ENCODE peak calls at places on chromosomes 3 and 15, in four cellular contexts. U, L, M and D are unnamed samples.
A peak's percentile ranks its signal among the peaks of the same experiment; 100 is the strongest.

GRCh38 chr3:16181361-16181760 is 6.9 kb downstream of the GALNT15 start:
- DNase-seq in L (peak; percentile 57), M (no peak), U (no peak), D (no peak)

GRCh38 chr3:118842147-118842863 is 192.3 kb downstream of the IGSF11 start:
- DNase-seq in L (no peak), U (peak; percentile 10), M (peak; percentile 20), D (no peak)

GRCh38 chr3:113514265-113514769 is 639 bp downstream of the SPICE1 start:
- DNase-seq in L (no peak), U (no peak), M (no peak), D (no peak)

GRCh38 chr3:109685084-109686079 is 348.0 kb upstream of the DPPA4 start:
- DNase-seq in M (no peak), L (no peak), U (no peak), D (no peak)

GRCh38 chr3:66490214-66490613 is 10.6 kb downstream of the LRIG1 start:
- DNase-seq in M (no peak), L (no peak), U (no peak), D (no peak)

GRCh38 chr3:128404276-128405062 is 62.2 kb downstream of the DNAJB8 start:
- DNase-seq in L (no peak), U (peak; percentile 44), M (no peak), D (no peak)

GRCh38 chr15:79875213-79875612 is 21.6 kb downstream of the MTHFS start:
- DNase-seq in M (no peak), U (no peak), L (no peak), D (no peak)

GRCh38 chr3:114451051-114451451 is 157.2 kb downstream of the TIGIT start:
- DNase-seq in U (no peak), L (no peak), M (no peak), D (no peak)

GRCh38 chr3:158768361-158768787 is 33.5 kb upstream of the MFSD1 start:
- DNase-seq in U (peak; percentile 53), M (no peak), L (no peak), D (no peak)

GRCh38 chr3:17505856-17506255 is 236.6 kb downstream of the TBC1D5 start:
- DNase-seq in M (no peak), L (no peak), U (no peak), D (no peak)

GRCh38 chr3:31724144-31724543 is 191.4 kb downstream of the STT3B start:
- DNase-seq in M (no peak), L (no peak), U (no peak), D (no peak)

GRCh38 chr3:100516843-100517242 is 24.4 kb downstream of the TMEM45A start:
- DNase-seq in U (no peak), M (no peak), L (no peak), D (no peak)

GRCh38 chr15:78108300-78109084 is 16.1 kb downstream of the SH2D7 start:
- DNase-seq in U (peak; percentile 75), L (peak; percentile 63), M (peak; percentile 43), D (peak; percentile 66)

GRCh38 chr15:92638291-92638708 is 17.3 kb downstream of the FAM174B start:
- DNase-seq in L (no peak), U (no peak), M (no peak), D (no peak)
- TF ChIP-seq SPI1 in L (no peak), U (no peak), M (no peak), D (no peak)

GRCh38 chr15:92619380-92620101 is 36.0 kb downstream of the FAM174B start:
- DNase-seq in M (no peak), U (no peak), L (no peak), D (no peak)
- TF ChIP-seq SPI1 in M (no peak), U (no peak), L (no peak), D (no peak)

DNA sequence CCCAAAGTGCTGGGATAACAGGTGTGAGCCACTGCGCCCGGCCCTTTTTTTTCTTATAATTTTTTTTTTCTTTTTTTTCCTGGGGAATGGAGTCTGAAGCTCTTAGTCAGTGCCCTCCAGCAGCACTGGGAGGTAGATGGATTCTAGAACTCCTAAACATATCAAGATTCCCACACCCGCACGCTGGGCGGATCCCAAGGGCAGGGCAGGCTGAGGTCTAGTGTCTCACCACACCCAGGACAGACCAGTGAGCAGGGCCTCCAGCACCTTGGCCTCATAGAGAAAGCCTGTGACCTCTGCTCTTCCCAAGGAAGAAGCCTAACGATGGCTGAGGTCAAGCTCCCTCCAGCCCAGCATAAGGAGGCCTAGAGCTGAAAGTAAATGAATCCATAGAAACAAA is 153.7 kb upstream of the MEF2A start:
- DNase-seq in L (no peak), M (no peak), U (no peak), D (no peak)
- TF ChIP-seq SPI1 in L (no peak), M (no peak), U (no peak), D (no peak)

DNA sequence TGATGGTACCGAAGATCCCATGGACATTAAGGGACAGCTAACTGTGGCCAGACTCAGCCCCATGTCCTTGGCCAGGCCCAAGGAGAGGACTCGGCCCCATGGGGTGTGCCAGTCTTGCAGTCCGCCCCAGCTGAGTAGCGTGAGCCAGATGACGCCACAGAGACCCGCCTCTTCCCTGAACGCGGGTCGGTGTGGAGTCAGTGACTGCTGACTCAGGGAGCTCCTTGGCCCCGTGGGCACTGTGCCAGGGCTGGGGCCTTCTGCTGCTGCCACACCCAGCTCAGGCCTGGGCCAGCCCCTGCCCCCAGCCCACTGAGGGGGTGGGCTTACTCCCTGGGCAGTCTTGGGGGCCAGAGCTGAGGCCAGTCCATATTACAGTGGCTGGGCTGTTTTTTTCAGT is 52.8 kb downstream of the PLXNA1 start:
- DNase-seq in M (no peak), L (no peak), U (no peak), D (no peak)
- TF ChIP-seq SPI1 in M (no peak), L (no peak), U (no peak), D (no peak)

GRCh38 chr3:111210003-111210699 is 138.5 kb downstream of the NECTIN3 start:
- DNase-seq in M (no peak), U (no peak), L (no peak), D (no peak)

GRCh38 chr3:111215481-111215880 is 143.9 kb downstream of the NECTIN3 start:
- DNase-seq in M (no peak), L (no peak), U (no peak), D (no peak)

GRCh38 chr3:111212511-111212910 is 140.9 kb downstream of the NECTIN3 start:
- DNase-seq in M (no peak), L (no peak), U (no peak), D (no peak)

DNA sequence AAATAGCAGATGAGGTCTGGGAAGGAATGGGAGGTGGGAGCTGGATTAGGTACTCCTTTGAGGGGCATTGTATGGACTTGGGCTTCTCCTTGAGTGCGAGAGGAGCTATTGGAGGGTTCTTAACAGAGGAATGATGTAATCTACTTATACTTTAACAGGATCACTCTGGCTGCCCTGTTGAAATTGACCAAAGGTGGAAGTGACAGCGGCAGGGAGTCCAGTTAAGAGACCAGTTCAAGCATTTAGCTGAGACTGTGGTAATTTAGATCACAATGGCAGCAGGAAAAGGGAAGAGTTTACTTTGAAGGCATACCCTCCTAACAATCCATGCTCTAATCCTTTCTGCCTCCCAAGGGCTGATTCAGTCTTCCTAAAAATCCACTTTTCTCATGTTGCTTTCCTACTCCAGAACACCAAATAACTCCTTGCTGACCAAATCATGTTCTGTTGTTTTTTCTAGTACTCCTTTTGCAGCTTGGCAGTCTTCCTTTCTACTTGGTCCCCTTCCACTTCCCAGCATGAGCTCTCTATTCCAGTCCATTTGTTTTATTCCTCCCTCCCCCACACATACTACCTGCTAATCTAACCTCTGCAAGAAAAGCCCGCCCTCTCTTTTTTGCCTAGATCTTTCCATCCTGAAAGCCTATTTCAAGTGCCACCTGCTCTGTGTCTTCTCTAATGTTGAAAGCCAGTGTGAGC is 139.4 kb downstream of the NECTIN3 start:
- DNase-seq in U (no peak), L (no peak), M (no peak), D (no peak)
- TF ChIP-seq SPI1 in U (no peak), L (no peak), M (no peak), D (no peak)

GRCh38 chr3:129746629-129747028 is 140.2 kb upstream of the PLXND1 start:
- DNase-seq in L (no peak), U (no peak), M (no peak), D (no peak)

GRCh38 chr3:129741794-129742193 is 135.3 kb upstream of the PLXND1 start:
- DNase-seq in L (no peak), U (no peak), M (no peak), D (no peak)

GRCh38 chr3:129749692-129750091 is 143.2 kb upstream of the PLXND1 start:
- DNase-seq in L (no peak), U (no peak), M (no peak), D (no peak)

GRCh38 chr3:129747982-129748381 is 141.5 kb upstream of the PLXND1 start:
- DNase-seq in M (no peak), U (no peak), L (no peak), D (no peak)

DNA sequence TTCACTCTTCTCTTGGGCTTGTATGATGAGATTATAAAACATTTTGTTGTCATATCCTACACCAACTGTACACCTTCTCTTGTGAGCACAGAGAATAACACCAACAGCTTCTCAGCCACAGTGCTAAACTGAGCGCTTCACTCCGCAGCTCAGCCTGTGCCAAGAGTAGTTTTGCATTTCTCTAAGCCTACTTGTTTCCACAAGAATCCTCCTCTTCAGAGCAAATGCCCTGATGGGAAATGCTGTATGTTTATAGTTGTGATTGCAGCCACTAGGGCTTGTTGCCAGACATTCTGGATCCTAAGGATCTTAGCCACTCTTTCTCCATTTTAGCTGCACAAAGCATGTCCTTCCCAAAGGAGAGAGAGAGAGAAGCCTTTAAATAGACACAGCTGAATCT is 138.8 kb upstream of the PLXND1 start:
- DNase-seq in U (no peak), M (no peak), L (no peak), D (no peak)
- TF ChIP-seq SPI1 in U (no peak), M (no peak), L (no peak), D (no peak)